ENCODE peak calls at places on chromosomes 7 and 10, in nine cellular contexts. E, G, H, V, W, D, J, I and X are unnamed samples.

GRCh38 chr10:22534849-22535604 is 179.4 kb downstream of the PIP4K2A start:
- DNase-seq in I (no peak), G (no peak), E (no peak), W (peak), H (no peak), V (no peak), D (no peak), J (no peak), X (no peak)

GRCh38 chr10:92126100-92126650 is 164.7 kb downstream of the CPEB3 start:
- DNase-seq in D (no peak), J (no peak), I (no peak), H (no peak), E (no peak), G (no peak), W (peak), V (no peak), X (no peak)

GRCh38 chr7:93316730-93317129 is 84.6 kb downstream of the VPS50 start:
- DNase-seq in I (no peak), E (no peak), J (no peak), W (peak), G (no peak), V (no peak), D (peak), H (no peak), X (no peak)

GRCh38 chr10:31754803-31755624 is 173.6 kb downstream of the ARHGAP12 start:
- DNase-seq in D (peak), E (no peak), H (no peak), G (no peak), W (no peak), J (no peak), V (no peak), I (peak), X (no peak)

GRCh38 chr10:130221456-130222375 is 85.5 kb downstream of the GLRX3 start:
- DNase-seq in I (no peak), H (no peak), V (no peak), D (no peak), G (no peak), E (no peak), W (no peak), J (no peak), X (no peak)

GRCh38 chr7:76267835-76268183 is 34.7 kb upstream of the HSPB1 start:
- DNase-seq in J (no peak), E (no peak), I (no peak), H (no peak), W (no peak), D (no peak), V (no peak), G (no peak), X (no peak)

GRCh38 chr10:86229811-86230409 is 136.7 kb downstream of the GRID1 start:
- DNase-seq in E (peak), J (peak), W (no peak), I (no peak), G (no peak), H (no peak), V (no peak), D (no peak), X (no peak)

GRCh38 chr10:22341936-22342222 is 3.4 kb upstream of the SPAG6 start:
- DNase-seq in I (no peak), J (no peak), V (no peak), H (no peak), D (no peak), G (no peak), W (no peak), E (no peak), X (no peak)

GRCh38 chr10:15141136-15142067 is 27.1 kb downstream of the NMT2 start:
- DNase-seq in H (no peak), W (peak), I (no peak), E (no peak), V (no peak), D (peak), J (no peak), G (no peak), X (peak)

GRCh38 chr10:129107525-129107924 is 359.5 kb upstream of the MGMT start:
- DNase-seq in E (no peak), D (no peak), V (no peak), H (no peak), I (no peak), W (no peak), J (no peak), G (no peak), X (no peak)

GRCh38 chr10:35576730-35577129 is 28.4 kb upstream of the GJD4 start:
- DNase-seq in J (no peak), G (no peak), I (no peak), D (no peak), E (no peak), W (no peak), V (no peak), H (no peak), X (no peak)

GRCh38 chr10:35572583-35572982 is 32.6 kb upstream of the GJD4 start:
- DNase-seq in I (no peak), W (no peak), V (no peak), E (no peak), G (no peak), D (no peak), J (no peak), H (no peak), X (no peak)

GRCh38 chr10:35573786-35574185 is 31.4 kb upstream of the GJD4 start:
- DNase-seq in E (no peak), I (no peak), W (no peak), J (no peak), D (no peak), G (no peak), V (no peak), H (no peak), X (no peak)

GRCh38 chr10:35575640-35576039 is 29.5 kb upstream of the GJD4 start:
- DNase-seq in G (no peak), E (no peak), W (no peak), J (no peak), V (no peak), D (no peak), H (no peak), I (no peak), X (no peak)

GRCh38 chr10:35574924-35575352 is 30.2 kb upstream of the GJD4 start:
- DNase-seq in G (no peak), J (no peak), I (no peak), E (no peak), D (peak), W (peak), V (no peak), H (no peak), X (no peak)
- TF ChIP-seq CTCF in G (no peak), J (no peak), I (no peak), E (no peak), D (peak), W (peak), V (peak), H (no peak), X (peak)

GRCh38 chr10:126270116-126270515 is 118.2 kb downstream of the ADAM12 start:
- DNase-seq in D (peak), H (no peak), G (no peak), J (no peak), W (peak), I (no peak), E (no peak), V (no peak), X (no peak)

GRCh38 chr10:126268104-126268900 is 120.0 kb downstream of the ADAM12 start:
- DNase-seq in H (no peak), G (no peak), J (no peak), I (no peak), V (no peak), W (peak), E (no peak), D (no peak), X (no peak)

GRCh38 chr10:126277177-126277576 is 111.1 kb downstream of the ADAM12 start:
- DNase-seq in G (no peak), I (no peak), D (no peak), H (no peak), W (no peak), V (no peak), J (no peak), E (no peak), X (no peak)

GRCh38 chr10:126272526-126272925 is 115.8 kb downstream of the ADAM12 start:
- DNase-seq in W (no peak), E (no peak), G (no peak), I (no peak), D (no peak), J (no peak), H (no peak), V (no peak), X (no peak)
- TF ChIP-seq CTCF in W (no peak), E (no peak), G (no peak), I (no peak), D (no peak), J (no peak), H (no peak), V (no peak), X (no peak)

DNA sequence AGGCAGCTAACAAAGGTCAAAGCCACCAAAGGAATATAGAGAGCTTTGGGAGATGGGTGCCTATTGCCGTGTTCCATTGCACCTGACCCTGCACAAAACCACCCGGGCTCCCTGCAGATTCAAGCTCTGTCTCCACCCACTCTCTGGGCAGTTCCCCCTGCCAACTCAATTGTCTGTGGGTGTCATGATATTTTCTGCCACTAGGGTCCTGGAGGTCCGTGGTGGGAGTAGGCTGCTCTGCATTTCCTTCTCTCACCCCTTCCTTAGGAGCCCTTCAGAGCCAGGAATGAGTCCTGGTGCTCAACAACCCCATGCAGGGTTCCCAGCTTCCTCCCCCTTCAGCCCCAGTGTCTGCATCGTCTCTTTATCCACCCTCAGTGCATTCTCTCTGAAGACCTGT is 34.1 kb downstream of the PNLIPRP2 start:
- DNase-seq in V (no peak), J (no peak), H (no peak), W (no peak), I (no peak), G (no peak), E (no peak), D (no peak), X (no peak)
- TF ChIP-seq CTCF in V (peak), J (no peak), H (no peak), W (no peak), I (no peak), G (peak), E (no peak), D (peak), X (peak)

GRCh38 chr10:114431414-114431767 is 27.1 kb upstream of the AFAP1L2 start:
- DNase-seq in H (no peak), W (no peak), I (no peak), J (no peak), D (no peak), G (no peak), E (no peak), V (no peak), X (no peak)

GRCh38 chr10:114426476-114426875 is 22.2 kb upstream of the AFAP1L2 start:
- DNase-seq in W (no peak), J (no peak), G (no peak), D (no peak), E (no peak), V (no peak), H (no peak), I (no peak), X (no peak)

GRCh38 chr10:114429581-114430335 is 25.5 kb upstream of the AFAP1L2 start:
- DNase-seq in G (no peak), W (no peak), I (no peak), J (no peak), D (no peak), E (no peak), H (no peak), V (no peak), X (no peak)

GRCh38 chr10:114430688-114431413 is 26.5 kb upstream of the AFAP1L2 start:
- DNase-seq in G (no peak), I (no peak), H (no peak), J (no peak), V (no peak), W (no peak), D (no peak), E (no peak), X (no peak)

GRCh38 chr10:114427124-114427852 is 23.0 kb upstream of the AFAP1L2 start:
- DNase-seq in I (no peak), E (no peak), D (no peak), G (no peak), H (no peak), J (no peak), V (no peak), W (no peak), X (no peak)
- TF ChIP-seq CTCF in I (no peak), E (no peak), D (no peak), G (no peak), H (no peak), J (no peak), V (no peak), W (no peak), X (no peak)